ENCODE peak calls at places on chromosomes 1 and 21, in four cellular contexts. One of them, this sample, is unnamed.

GRCh38 chr1:226126824-226127591 is 59.5 kb downstream of the ACBD3 start:
- DNase-seq in anterior cingulate cortex: no peak
- DNase-seq in endothelial cell: no peak
- DNase-seq in stimulated activated CD8-positive, alpha-beta memory T cell treated with anti-CD3 and anti-CD28 coated beads, Interleukin-2, amount 100 ng/mL, for 48 hours: no peak
- DNase-seq in this sample: no peak

GRCh38 chr21:17542371-17542992 is 29.6 kb downstream of the CXADR start:
- DNase-seq in anterior cingulate cortex: no peak
- DNase-seq in endothelial cell: no peak
- DNase-seq in stimulated activated CD8-positive, alpha-beta memory T cell treated with anti-CD3 and anti-CD28 coated beads, Interleukin-2, amount 100 ng/mL, for 48 hours: no peak
- DNase-seq in this sample: no peak

GRCh38 chr21:15250384-15250783 is 185.6 kb upstream of the NRIP1 start:
- DNase-seq in anterior cingulate cortex: no peak
- DNase-seq in endothelial cell: no peak
- DNase-seq in stimulated activated CD8-positive, alpha-beta memory T cell treated with anti-CD3 and anti-CD28 coated beads, Interleukin-2, amount 100 ng/mL, for 48 hours: no peak
- DNase-seq in this sample: no peak

GRCh38 chr1:77412069-77412793 is 130.4 kb downstream of the AK5 start:
- DNase-seq in anterior cingulate cortex: no peak
- DNase-seq in endothelial cell: no peak
- DNase-seq in stimulated activated CD8-positive, alpha-beta memory T cell treated with anti-CD3 and anti-CD28 coated beads, Interleukin-2, amount 100 ng/mL, for 48 hours: no peak
- DNase-seq in this sample: no peak

GRCh38 chr1:55428944-55429931 is 214.1 kb upstream of the USP24 start:
- DNase-seq in anterior cingulate cortex: no peak
- DNase-seq in endothelial cell: no peak
- DNase-seq in stimulated activated CD8-positive, alpha-beta memory T cell treated with anti-CD3 and anti-CD28 coated beads, Interleukin-2, amount 100 ng/mL, for 48 hours: no peak
- DNase-seq in this sample: no peak

GRCh38 chr1:81412954-81413353 is 387.8 kb upstream of the ADGRL2 start:
- DNase-seq in anterior cingulate cortex: no peak
- DNase-seq in endothelial cell: no peak
- DNase-seq in stimulated activated CD8-positive, alpha-beta memory T cell treated with anti-CD3 and anti-CD28 coated beads, Interleukin-2, amount 100 ng/mL, for 48 hours: no peak
- DNase-seq in this sample: no peak

GRCh38 chr1:106232128-106232527 is 824.3 kb upstream of the PRMT6 start:
- DNase-seq in anterior cingulate cortex: no peak
- DNase-seq in endothelial cell: no peak
- DNase-seq in stimulated activated CD8-positive, alpha-beta memory T cell treated with anti-CD3 and anti-CD28 coated beads, Interleukin-2, amount 100 ng/mL, for 48 hours: no peak
- DNase-seq in this sample: no peak

GRCh38 chr1:163202833-163203451 is at the start of gene RGS5:
- DNase-seq in anterior cingulate cortex: no peak
- DNase-seq in endothelial cell: peak
- DNase-seq in stimulated activated CD8-positive, alpha-beta memory T cell treated with anti-CD3 and anti-CD28 coated beads, Interleukin-2, amount 100 ng/mL, for 48 hours: no peak
- DNase-seq in this sample: no peak

GRCh38 chr1:109901508-109902145 is 9.0 kb upstream of the CSF1 start:
- DNase-seq in anterior cingulate cortex: no peak
- DNase-seq in endothelial cell: no peak
- DNase-seq in stimulated activated CD8-positive, alpha-beta memory T cell treated with anti-CD3 and anti-CD28 coated beads, Interleukin-2, amount 100 ng/mL, for 48 hours: no peak
- DNase-seq in this sample: no peak

GRCh38 chr1:53237638-53238037 is 680 bp downstream of the MAGOH start:
- DNase-seq in anterior cingulate cortex: no peak
- DNase-seq in endothelial cell: no peak
- DNase-seq in stimulated activated CD8-positive, alpha-beta memory T cell treated with anti-CD3 and anti-CD28 coated beads, Interleukin-2, amount 100 ng/mL, for 48 hours: no peak
- DNase-seq in this sample: no peak

GRCh38 chr1:95304803-95305202 is 70.8 kb downstream of the RWDD3 start:
- DNase-seq in anterior cingulate cortex: no peak
- DNase-seq in endothelial cell: no peak
- DNase-seq in stimulated activated CD8-positive, alpha-beta memory T cell treated with anti-CD3 and anti-CD28 coated beads, Interleukin-2, amount 100 ng/mL, for 48 hours: no peak
- DNase-seq in this sample: no peak

GRCh38 chr1:32877211-32878110 is 6.7 kb upstream of the FNDC5 start:
- DNase-seq in anterior cingulate cortex: no peak
- DNase-seq in endothelial cell: no peak
- DNase-seq in stimulated activated CD8-positive, alpha-beta memory T cell treated with anti-CD3 and anti-CD28 coated beads, Interleukin-2, amount 100 ng/mL, for 48 hours: no peak
- DNase-seq in this sample: no peak

GRCh38 chr1:231626951-231627614 is 493 bp downstream of the DISC1 start:
- DNase-seq in anterior cingulate cortex: no peak
- DNase-seq in endothelial cell: peak
- DNase-seq in stimulated activated CD8-positive, alpha-beta memory T cell treated with anti-CD3 and anti-CD28 coated beads, Interleukin-2, amount 100 ng/mL, for 48 hours: no peak
- DNase-seq in this sample: no peak